ENCODE peak calls at places on chromosomes 3 and 15, in seven cellular contexts. A, M, U, X, G, B and J are unnamed samples.

GRCh38 chr3:28699283-28699682 is 350.7 kb upstream of the AZI2 start:
- DNase-seq in M (no peak), X (no peak), A (no peak), U (peak; percentile 48), B (peak; percentile 59), G (no peak), J (peak; percentile 0)

GRCh38 chr3:193711964-193712598 is 119.1 kb downstream of the OPA1 start:
- DNase-seq in B (peak; percentile 7), X (no peak), U (no peak), A (no peak), M (no peak), G (no peak), J (no peak)

GRCh38 chr3:169460035-169460434 is 203.5 kb downstream of the MECOM start:
- DNase-seq in U (no peak), A (no peak), G (no peak), B (no peak), M (no peak), X (no peak), J (no peak)

GRCh38 chr15:67967871-67968423 is 86.2 kb upstream of the PIAS1 start:
- DNase-seq in U (peak; percentile 27), X (peak; percentile 47), M (peak; percentile 8), G (peak; percentile 85), A (peak; percentile 26), B (peak; percentile 46), J (peak; percentile 26)

GRCh38 chr3:27900316-27900715 is 178.2 kb upstream of the EOMES start:
- DNase-seq in U (no peak), G (no peak), B (no peak), M (no peak), X (no peak), A (no peak), J (no peak)

GRCh38 chr15:36407647-36408046 is 171.8 kb upstream of the CDIN1 start:
- DNase-seq in A (no peak), X (no peak), B (peak; percentile 18), M (peak; percentile 23), U (peak; percentile 68), G (no peak), J (peak; percentile 38)

GRCh38 chr3:73558399-73559075 is 66.2 kb downstream of the PDZRN3 start:
- DNase-seq in A (peak; percentile 63), M (no peak), B (peak; percentile 40), G (peak; percentile 72), U (no peak), X (no peak), J (no peak)

GRCh38 chr3:169822983-169823382 is 10.3 kb upstream of the LRRC34 start:
- DNase-seq in M (no peak), U (no peak), G (no peak), B (no peak), X (no peak), A (no peak), J (no peak)

GRCh38 chr15:77550275-77551251 is 82.1 kb downstream of the LINGO1 start:
- DNase-seq in G (no peak), U (no peak), B (no peak), A (no peak), M (no peak), X (no peak), J (no peak)

GRCh38 chr3:98903705-98904481 is 2.4 kb upstream of the DCBLD2 start:
- DNase-seq in M (no peak), U (no peak), A (no peak), X (no peak), B (no peak), G (no peak), J (no peak)
- TF ChIP-seq CTCF in M (peak; percentile 13), U (no peak), A (no peak), X (no peak), B (no peak), G (no peak), J (no peak)

DNA sequence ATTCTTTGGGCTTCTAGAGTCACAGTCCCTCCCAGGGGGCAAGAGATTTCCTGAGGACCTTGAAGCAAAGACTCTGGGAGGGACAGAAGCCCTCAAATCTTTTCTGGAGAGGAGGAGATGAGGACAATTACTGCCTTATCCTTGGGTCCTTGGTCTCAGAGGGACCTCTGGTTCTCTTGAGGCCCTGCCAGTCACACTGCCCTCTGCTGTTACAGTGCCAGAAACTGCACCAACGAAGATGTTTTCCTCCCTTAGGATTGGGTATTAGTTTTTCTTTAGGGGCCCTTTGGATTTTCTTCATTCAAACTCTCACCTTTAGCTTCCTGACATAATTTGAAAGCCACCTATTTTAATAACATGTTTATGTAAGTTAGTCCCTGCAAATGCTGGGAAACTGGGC is 58.2 kb upstream of the SCN5A start:
- DNase-seq in G (no peak), M (no peak), A (no peak), B (peak; percentile 15), X (no peak), U (no peak), J (peak; percentile 2)
- TF ChIP-seq CTCF in G (no peak), M (no peak), A (no peak), B (peak; percentile 42), X (no peak), U (peak; percentile 64), J (no peak)

GRCh38 chr15:70873232-70874054 is 18.8 kb downstream of the THAP10 start:
- DNase-seq in M (no peak), U (no peak), X (no peak), A (no peak), B (no peak), G (no peak), J (no peak)

GRCh38 chr15:70876011-70876410 is 16.2 kb downstream of the THAP10 start:
- DNase-seq in X (no peak), M (no peak), U (no peak), G (no peak), A (no peak), B (no peak), J (no peak)

GRCh38 chr15:70879386-70879785 is 12.8 kb downstream of the THAP10 start:
- DNase-seq in X (no peak), A (no peak), G (no peak), B (no peak), M (peak; percentile 68), U (no peak), J (no peak)

GRCh38 chr15:70876683-70877082 is 15.6 kb downstream of the THAP10 start:
- DNase-seq in G (no peak), X (no peak), A (no peak), B (no peak), M (no peak), U (no peak), J (no peak)

GRCh38 chr15:70875001-70875782 is 17.0 kb downstream of the THAP10 start:
- DNase-seq in U (peak; percentile 26), A (no peak), X (no peak), G (no peak), B (peak; percentile 29), M (no peak), J (no peak)
- TF ChIP-seq CTCF in U (peak; percentile 68), A (peak; percentile 9), X (no peak), G (peak; percentile 4), B (peak; percentile 62), M (peak; percentile 77), J (peak; percentile 81)

GRCh38 chr3:10334461-10334860 is 13.5 kb upstream of the SEC13 start:
- DNase-seq in B (peak; percentile 20), M (no peak), U (no peak), G (no peak), A (peak; percentile 90), X (no peak), J (no peak)
- TF ChIP-seq CTCF in B (peak; percentile 21), M (peak; percentile 34), U (no peak), G (no peak), A (peak; percentile 75), X (no peak), J (no peak)

GRCh38 chr15:98806275-98806895 is 158.0 kb downstream of the IGF1R start:
- DNase-seq in A (no peak), M (no peak), B (no peak), G (no peak), X (no peak), U (no peak), J (no peak)

GRCh38 chr15:98807262-98807661 is 158.9 kb downstream of the IGF1R start:
- DNase-seq in B (no peak), U (no peak), X (no peak), G (no peak), A (no peak), M (peak; percentile 67), J (no peak)

GRCh38 chr15:98803228-98804056 is 155.1 kb downstream of the IGF1R start:
- DNase-seq in U (peak; percentile 77), M (peak; percentile 8), A (no peak), X (no peak), G (no peak), B (peak; percentile 90), J (peak; percentile 52)

GRCh38 chr15:98804057-98804380 is 155.7 kb downstream of the IGF1R start:
- DNase-seq in M (no peak), B (no peak), G (no peak), U (no peak), A (no peak), X (no peak), J (no peak)

GRCh38 chr15:98805434-98806274 is 157.3 kb downstream of the IGF1R start:
- DNase-seq in G (no peak), B (no peak), U (no peak), A (no peak), X (no peak), M (no peak), J (no peak)
- TF ChIP-seq CTCF in G (no peak), B (peak; percentile 23), U (peak; percentile 15), A (no peak), X (no peak), M (peak; percentile 18), J (no peak)

GRCh38 chr15:44246521-44247268 is 41.8 kb upstream of the GOLM2 start:
- DNase-seq in X (no peak), G (no peak), U (no peak), B (no peak), M (no peak), A (no peak), J (no peak)

GRCh38 chr15:44243146-44243545 is 45.4 kb upstream of the GOLM2 start:
- DNase-seq in B (no peak), G (no peak), U (no peak), M (no peak), X (no peak), A (no peak), J (no peak)

DNA sequence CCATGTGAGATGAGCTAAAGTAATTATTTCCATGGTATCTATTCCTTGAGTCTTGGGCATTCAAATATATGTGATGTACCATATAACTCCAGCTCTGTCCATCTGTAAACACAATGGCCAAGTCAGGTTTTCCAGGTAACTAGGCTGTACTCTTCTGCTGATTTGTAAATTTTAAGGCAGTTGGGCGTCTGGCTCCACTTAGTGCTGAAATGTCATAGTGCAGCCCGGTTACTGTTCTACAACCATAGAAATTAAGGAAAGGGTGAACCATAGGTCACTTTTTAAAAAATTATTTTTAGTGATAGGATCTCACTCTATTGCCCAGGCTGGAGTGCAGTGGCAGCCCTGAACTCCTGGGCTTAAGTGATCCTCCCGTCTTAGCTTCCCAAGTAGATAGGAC is 44.7 kb upstream of the GOLM2 start:
- DNase-seq in M (no peak), B (no peak), X (no peak), U (no peak), G (no peak), A (no peak), J (no peak)
- TF ChIP-seq CTCF in M (peak; percentile 35), B (no peak), X (no peak), U (no peak), G (no peak), A (no peak), J (peak; percentile 38)

DNA sequence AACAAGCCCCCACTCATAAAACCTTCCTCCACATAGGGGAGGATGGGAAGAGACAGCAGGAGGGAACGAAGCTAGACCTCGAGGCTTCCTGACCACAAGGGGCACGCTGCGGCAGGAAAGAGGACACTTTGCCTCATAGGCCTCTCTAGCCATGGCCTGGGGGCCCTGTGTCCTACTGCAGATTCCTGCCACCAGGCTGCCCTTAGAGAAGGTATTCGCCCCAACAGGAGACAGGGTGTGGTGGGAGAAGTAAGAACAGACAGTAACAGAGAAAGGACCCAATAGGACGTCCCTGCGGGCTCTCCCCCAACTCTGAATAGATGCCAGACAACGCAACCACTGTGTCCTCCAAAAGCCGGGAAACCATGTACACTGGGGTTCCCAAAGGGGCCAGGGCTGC is 36.8 kb downstream of the ADCY5 start:
- DNase-seq in B (no peak), A (no peak), G (no peak), U (no peak), X (no peak), M (no peak), J (no peak)
- TF ChIP-seq CTCF in B (no peak), A (no peak), G (no peak), U (peak; percentile 11), X (no peak), M (no peak), J (no peak)